ENCODE peak calls at places on chromosomes 11 and 22, in ten cellular contexts. O, W, K, Z, H, U, D, M, Y and X are unnamed samples.

GRCh38 chr11:93652679-93653078 is 8.8 kb upstream of the CEP295 start:
- DNase-seq in Y (no peak), M (no peak), W (no peak), K (no peak), H (no peak), O (no peak), Z (no peak), U (no peak), D (no peak), X (no peak)

GRCh38 chr11:115501895-115502589 is 2.2 kb downstream of the CADM1 start:
- DNase-seq in K (no peak), Y (no peak), W (peak; percentile 21), Z (peak; percentile 44), M (no peak), O (no peak), D (no peak), U (no peak), H (no peak), X (no peak)

GRCh38 chr11:14636119-14636518 is 7.5 kb upstream of the PDE3B start:
- DNase-seq in Y (no peak), W (no peak), K (no peak), O (no peak), Z (no peak), M (no peak), H (no peak), D (no peak), U (no peak), X (no peak)

GRCh38 chr11:450809-451451 is 851 bp downstream of the PTDSS2 start:
- DNase-seq in M (peak; percentile 62), D (peak; percentile 64), Z (peak; percentile 70), O (no peak), Y (peak; percentile 82), U (peak; percentile 80), W (peak; percentile 66), K (peak; percentile 77), H (peak; percentile 43), X (peak; percentile 47)

GRCh38 chr11:16959528-16960100 is 54.6 kb downstream of the PLEKHA7 start:
- DNase-seq in H (no peak), Y (no peak), W (no peak), Z (no peak), K (no peak), D (no peak), M (no peak), U (no peak), O (no peak), X (no peak)

GRCh38 chr11:108906329-108906728 is 241.5 kb downstream of the DDX10 start:
- DNase-seq in K (no peak), O (no peak), W (peak; percentile 82), U (no peak), M (peak; percentile 93), Z (no peak), H (peak; percentile 80), D (peak; percentile 55), Y (no peak), X (no peak)

GRCh38 chr11:116844722-116845121 is 7.3 kb upstream of the APOA1 start:
- DNase-seq in Y (no peak), Z (no peak), K (no peak), M (no peak), D (no peak), O (no peak), H (no peak), W (no peak), U (no peak), X (no peak)

GRCh38 chr22:49655168-49655812 is 172.4 kb downstream of the BRD1 start:
- DNase-seq in M (no peak), O (no peak), U (no peak), K (no peak), D (no peak), Y (no peak), W (no peak), Z (no peak), H (no peak), X (no peak)

GRCh38 chr22:35064664-35065063 is 1.3 kb upstream of the ISX start:
- DNase-seq in M (no peak), U (peak; percentile 67), H (no peak), D (peak; percentile 8), K (no peak), O (no peak), Z (no peak), Y (no peak), W (no peak), X (no peak)

GRCh38 chr11:11787305-11788066 is 54.3 kb upstream of the USP47 start:
- DNase-seq in K (peak; percentile 75), U (peak; percentile 81), W (peak; percentile 70), D (peak; percentile 72), Y (peak; percentile 88), H (peak; percentile 52), O (peak; percentile 55), M (peak; percentile 56), Z (peak; percentile 74), X (peak; percentile 86)
- TF ChIP-seq CTCF in K (peak; percentile 75), U (peak; percentile 89), W (peak; percentile 94), D (peak; percentile 77), Y (peak; percentile 96), H (peak; percentile 95), O (peak; percentile 83), M (peak; percentile 78), Z (peak; percentile 85), X (peak; percentile 97)

GRCh38 chr11:34825670-34826383 is 90.4 kb downstream of the APIP start:
- DNase-seq in M (no peak), Y (no peak), Z (no peak), H (no peak), O (no peak), U (peak; percentile 84), D (no peak), W (no peak), K (no peak), X (no peak)
- TF ChIP-seq CTCF in M (no peak), Y (no peak), Z (no peak), H (no peak), O (no peak), U (no peak), D (no peak), W (no peak), K (no peak), X (no peak)

GRCh38 chr11:86081465-86081864 is 12.6 kb upstream of the PICALM start:
- DNase-seq in K (no peak), H (no peak), W (no peak), Y (no peak), O (no peak), Z (no peak), M (no peak), D (no peak), U (no peak), X (no peak)

GRCh38 chr11:86091086-86091485 is 22.2 kb upstream of the PICALM start:
- DNase-seq in M (no peak), H (no peak), D (no peak), W (no peak), O (no peak), Y (no peak), K (no peak), U (no peak), Z (no peak), X (no peak)

GRCh38 chr11:86091566-86091965 is 22.7 kb upstream of the PICALM start:
- DNase-seq in Y (no peak), W (peak; percentile 82), Z (no peak), U (no peak), O (no peak), D (no peak), K (no peak), H (peak; percentile 76), M (peak; percentile 41), X (no peak)

GRCh38 chr11:86089659-86090058 is 20.8 kb upstream of the PICALM start:
- DNase-seq in U (no peak), Y (no peak), D (no peak), K (no peak), Z (no peak), O (no peak), H (peak; percentile 90), M (no peak), W (no peak), X (no peak)

DNA sequence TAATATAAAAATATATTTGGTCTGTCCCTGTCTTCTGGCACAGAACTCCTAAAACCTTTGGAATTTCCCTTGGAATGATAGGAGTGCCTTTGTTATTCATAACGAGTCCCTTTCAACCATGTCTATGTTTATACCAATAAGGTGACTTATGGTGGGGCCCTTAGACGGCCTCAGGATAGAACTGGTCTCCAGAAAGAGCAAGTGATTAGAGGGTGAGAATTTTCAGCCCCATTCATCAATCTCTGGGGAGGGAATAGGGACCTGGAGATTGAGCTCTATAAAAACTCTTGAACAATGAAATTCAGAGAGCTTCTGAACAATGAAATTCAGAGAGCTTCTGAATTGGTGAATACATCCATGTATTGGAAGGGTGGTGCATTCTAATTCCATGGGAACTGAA is 18.4 kb upstream of the PICALM start:
- DNase-seq in W (no peak), Y (no peak), D (no peak), M (no peak), Z (no peak), U (no peak), H (no peak), O (no peak), K (no peak), X (no peak)
- TF ChIP-seq CTCF in W (no peak), Y (no peak), D (no peak), M (no peak), Z (no peak), U (no peak), H (no peak), O (no peak), K (no peak), X (no peak)

GRCh38 chr11:71084306-71085012 is 167.9 kb downstream of the SHANK2 start:
- DNase-seq in U (no peak), Y (no peak), M (no peak), K (no peak), H (no peak), Z (no peak), D (no peak), W (no peak), O (no peak), X (no peak)

GRCh38 chr11:71083105-71083504 is 169.3 kb downstream of the SHANK2 start:
- DNase-seq in Y (no peak), W (no peak), O (no peak), Z (no peak), H (no peak), D (no peak), U (no peak), K (no peak), M (no peak), X (no peak)

GRCh38 chr11:71082454-71082853 is 169.9 kb downstream of the SHANK2 start:
- DNase-seq in M (no peak), K (no peak), U (no peak), Y (no peak), D (no peak), Z (no peak), H (no peak), O (no peak), W (no peak), X (no peak)

GRCh38 chr11:71089571-71089970 is 162.8 kb downstream of the SHANK2 start:
- DNase-seq in Y (no peak), M (no peak), O (no peak), H (no peak), Z (no peak), D (no peak), U (no peak), W (no peak), K (no peak), X (no peak)

DNA sequence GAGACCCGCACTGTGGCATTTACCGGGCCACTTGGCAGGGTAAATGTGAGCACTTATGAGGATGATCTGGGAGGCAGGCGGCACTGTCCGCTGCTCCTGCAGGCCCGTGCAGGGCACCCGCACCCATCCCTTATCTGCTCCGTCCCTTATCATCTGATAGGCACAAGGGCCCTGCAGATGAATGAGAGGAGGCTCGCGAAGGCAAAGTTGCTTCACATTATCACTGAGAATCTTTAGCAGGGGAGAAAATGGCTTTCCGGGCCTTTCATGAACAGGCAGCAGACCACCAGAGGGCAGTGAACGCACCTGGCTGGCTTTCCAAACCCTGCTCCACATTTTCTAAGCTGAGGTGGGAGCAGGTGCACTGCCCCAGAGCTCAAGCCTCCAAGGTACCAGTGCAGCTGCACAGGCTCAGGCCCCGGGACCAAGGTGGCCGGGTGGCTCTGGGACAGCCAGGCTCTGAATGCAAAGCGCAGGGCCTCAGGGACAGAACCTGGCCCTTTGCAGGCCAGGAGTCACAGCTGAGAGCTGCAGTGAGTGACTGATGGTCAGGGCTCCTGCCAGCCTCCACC is 165.6 kb downstream of the SHANK2 start:
- DNase-seq in Y (peak; percentile 54), M (no peak), Z (peak; percentile 71), D (peak; percentile 10), K (no peak), O (no peak), W (peak; percentile 10), U (peak; percentile 33), H (no peak), X (peak; percentile 45)
- TF ChIP-seq CTCF in Y (peak; percentile 59), M (peak; percentile 47), Z (peak; percentile 63), D (peak; percentile 31), K (peak; percentile 25), O (no peak), W (peak; percentile 49), U (no peak), H (peak; percentile 72), X (peak; percentile 71)